ENCODE peak calls at places on chromosomes 16 and 17, in five cellular contexts. X is esophagus squamous epithelium, E is A549, P is tibial nerve, F is uterus. M is an unnamed sample.

GRCh38 chr17:82034371-82035011 is 3.0 kb downstream of the DCXR start:
- DNase-seq in E (no peak), F (no peak), X (no peak), P (no peak), M (no peak)

GRCh38 chr17:64739316-64740058 is 77.4 kb upstream of the SMURF2 start:
- DNase-seq in P (no peak), X (no peak), E (no peak), F (no peak), M (no peak)

GRCh38 chr17:1298616-1299015 is 19.2 kb downstream of the TRARG1 start:
- DNase-seq in F (no peak), P (no peak), E (no peak), X (no peak), M (no peak)

GRCh38 chr17:59829217-59830006 is 63.3 kb downstream of the TUBD1 start:
- DNase-seq in P (no peak), F (no peak), E (peak), X (no peak), M (peak)

GRCh38 chr16:49504023-49504364 is 130.4 kb downstream of the C16orf78 start:
- DNase-seq in F (no peak), P (no peak), E (no peak), X (no peak), M (no peak)

GRCh38 chr17:48878920-48879898 is 13.4 kb upstream of the ATP5MC1 start:
- DNase-seq in E (peak), P (peak), X (no peak), F (peak), M (peak)

GRCh38 chr17:81164464-81165245 is 652 bp upstream of the PVALEF start:
- DNase-seq in P (no peak), F (no peak), X (no peak), E (no peak), M (no peak)

GRCh38 chr17:49357516-49357915 is 4.5 kb downstream of the ZNF652 start:
- DNase-seq in P (no peak), F (no peak), X (no peak), E (no peak), M (no peak)

GRCh38 chr16:3655791-3656490 is 1.4 kb downstream of the DNASE1 start:
- DNase-seq in E (no peak), P (no peak), F (no peak), X (no peak), M (no peak)

GRCh38 chr17:34146440-34147043 is 108.5 kb upstream of the CCL2 start:
- DNase-seq in F (no peak), E (peak), X (no peak), P (no peak), M (no peak)

GRCh38 chr17:69723741-69724140 is 309.2 kb downstream of the MAP2K6 start:
- DNase-seq in P (no peak), E (peak), F (no peak), X (no peak), M (no peak)

GRCh38 chr17:57651996-57652395 is 93.1 kb downstream of the CCDC182 start:
- DNase-seq in X (no peak), E (no peak), P (no peak), F (no peak), M (no peak)

GRCh38 chr16:48526058-48526957 is 83.7 kb downstream of the N4BP1 start:
- DNase-seq in P (no peak), F (no peak), E (peak), X (no peak), M (peak)

GRCh38 chr17:33858121-33858520 is 397.0 kb upstream of the CCL2 start:
- DNase-seq in P (no peak), F (no peak), X (no peak), E (no peak), M (no peak)

GRCh38 chr17:74922694-74923537 is at the start of gene USH1G:
- DNase-seq in E (no peak), P (no peak), F (peak), X (no peak), M (no peak)

GRCh38 chr16:70522216-70523000 is 946 bp downstream of the COG4 start:
- DNase-seq in E (no peak), X (no peak), F (no peak), P (no peak), M (peak)

GRCh38 chr17:17913695-17914332 is 58.4 kb downstream of the TOM1L2 start:
- DNase-seq in F (peak), P (peak), E (peak), X (no peak), M (no peak)

GRCh38 chr16:30585400-30586191 is at the start of gene ZNF785:
- DNase-seq in P (peak), X (peak), F (peak), E (peak), M (peak)

GRCh38 chr16:89557936-89558490 is 2.5 kb upstream of the RPL13 start:
- DNase-seq in F (no peak), X (no peak), E (no peak), P (no peak), M (no peak)

GRCh38 chr17:50423553-50424159 is 2.4 kb upstream of the ACSF2 start:
- DNase-seq in E (peak), P (no peak), X (no peak), F (peak), M (no peak)

GRCh38 chr17:27354491-27355081 is 60.7 kb downstream of the WSB1 start:
- DNase-seq in P (no peak), F (no peak), E (peak), X (no peak), M (no peak)

GRCh38 chr17:69466905-69467630 is 52.6 kb downstream of the MAP2K6 start:
- DNase-seq in E (peak), F (no peak), P (no peak), X (no peak), M (no peak)

GRCh38 chr16:6012716-6013115 is 915.1 kb upstream of the EEF2KMT start:
- DNase-seq in E (no peak), P (no peak), X (no peak), F (no peak), M (no peak)

GRCh38 chr17:74748279-74748528 is 224 bp upstream of the NHERF1 start:
- DNase-seq in E (no peak), F (no peak), P (no peak), X (no peak), M (no peak)

GRCh38 chr17:7803981-7804380 is 30.0 kb upstream of the KDM6B start:
- DNase-seq in F (no peak), X (no peak), P (no peak), E (no peak), M (no peak)

GRCh38 chr17:73956595-73957465 is 246.6 kb upstream of the RPL38 start:
- DNase-seq in F (no peak), P (peak), X (no peak), E (peak), M (no peak)

GRCh38 chr17:40451420-40451819 is 8.2 kb downstream of the IGFBP4 start:
- DNase-seq in X (no peak), F (peak), P (peak), E (no peak), M (no peak)

GRCh38 chr17:28392491-28392890 is 13.5 kb downstream of the SLC46A1 start:
- DNase-seq in E (no peak), F (no peak), P (no peak), X (no peak), M (no peak)

GRCh38 chr16:1155353-1156110 is 2.6 kb downstream of the CACNA1H start:
- DNase-seq in F (no peak), E (peak), X (no peak), P (no peak), M (no peak)

GRCh38 chr16:9053006-9053601 is 38.3 kb upstream of the HAPSTR1 start:
- DNase-seq in F (no peak), E (peak), P (no peak), X (no peak), M (no peak)

GRCh38 chr17:28916302-28916934 is 13.5 kb upstream of the DHRS13 start:
- DNase-seq in P (peak), X (no peak), F (peak), E (peak), M (no peak)

GRCh38 chr16:19175492-19176262 is 7.6 kb downstream of the SYT17 start:
- DNase-seq in P (no peak), F (no peak), E (no peak), X (no peak), M (no peak)

GRCh38 chr16:53504161-53504663 is 1.2 kb upstream of the AKTIP start:
- DNase-seq in F (peak), X (no peak), P (peak), E (peak), M (no peak)

DNA sequence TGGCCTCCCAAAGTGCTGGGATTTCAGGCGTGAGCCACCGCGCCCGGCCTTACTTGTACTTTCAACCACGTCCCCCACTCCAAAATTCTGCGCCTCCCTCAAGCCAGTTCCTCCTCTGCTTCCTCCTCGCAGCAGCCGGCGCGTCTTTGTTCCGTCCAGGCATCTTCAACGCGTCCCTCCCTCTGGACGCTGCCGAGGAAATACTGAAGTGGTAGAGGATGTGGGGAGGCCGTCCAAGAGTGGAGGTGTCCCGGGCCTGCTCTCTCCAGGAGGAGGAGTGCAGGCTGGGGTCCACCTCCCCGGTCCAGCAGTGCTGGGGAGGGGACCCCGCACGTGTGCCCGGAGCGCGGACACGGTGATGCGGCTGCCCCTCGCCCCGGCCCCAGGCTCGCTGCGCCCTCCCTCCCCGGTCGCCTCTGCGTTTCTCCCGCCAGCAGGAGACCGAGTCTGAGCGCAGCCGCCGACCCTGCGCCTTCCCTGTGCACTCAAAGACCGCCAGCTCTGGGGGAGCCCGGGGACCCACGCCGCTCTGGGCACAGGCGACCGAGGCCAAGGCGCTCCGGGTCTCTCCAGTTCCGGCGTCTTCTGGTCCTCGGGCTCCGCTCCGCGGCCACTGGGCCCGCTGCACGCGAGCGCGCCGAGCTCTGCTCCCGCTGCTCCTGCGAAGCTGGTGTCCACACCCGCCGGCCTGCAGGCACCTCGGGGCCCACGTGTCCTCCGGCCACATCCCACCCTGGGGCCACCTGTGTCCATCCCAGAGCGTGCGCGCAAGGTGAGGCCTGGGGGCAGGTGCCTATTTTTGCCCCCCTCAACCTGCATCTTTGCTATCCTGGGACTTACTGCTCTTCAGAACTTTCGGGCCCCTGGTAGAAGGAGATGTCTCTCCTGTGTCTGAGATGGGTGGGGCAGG is 31.7 kb downstream of the OSBPL7 start:
- DNase-seq in X (no peak), F (no peak), P (peak), E (peak), M (no peak)
- TF ChIP-seq CTCF in X (peak), F (peak), P (peak), E (peak), M (peak)

DNA sequence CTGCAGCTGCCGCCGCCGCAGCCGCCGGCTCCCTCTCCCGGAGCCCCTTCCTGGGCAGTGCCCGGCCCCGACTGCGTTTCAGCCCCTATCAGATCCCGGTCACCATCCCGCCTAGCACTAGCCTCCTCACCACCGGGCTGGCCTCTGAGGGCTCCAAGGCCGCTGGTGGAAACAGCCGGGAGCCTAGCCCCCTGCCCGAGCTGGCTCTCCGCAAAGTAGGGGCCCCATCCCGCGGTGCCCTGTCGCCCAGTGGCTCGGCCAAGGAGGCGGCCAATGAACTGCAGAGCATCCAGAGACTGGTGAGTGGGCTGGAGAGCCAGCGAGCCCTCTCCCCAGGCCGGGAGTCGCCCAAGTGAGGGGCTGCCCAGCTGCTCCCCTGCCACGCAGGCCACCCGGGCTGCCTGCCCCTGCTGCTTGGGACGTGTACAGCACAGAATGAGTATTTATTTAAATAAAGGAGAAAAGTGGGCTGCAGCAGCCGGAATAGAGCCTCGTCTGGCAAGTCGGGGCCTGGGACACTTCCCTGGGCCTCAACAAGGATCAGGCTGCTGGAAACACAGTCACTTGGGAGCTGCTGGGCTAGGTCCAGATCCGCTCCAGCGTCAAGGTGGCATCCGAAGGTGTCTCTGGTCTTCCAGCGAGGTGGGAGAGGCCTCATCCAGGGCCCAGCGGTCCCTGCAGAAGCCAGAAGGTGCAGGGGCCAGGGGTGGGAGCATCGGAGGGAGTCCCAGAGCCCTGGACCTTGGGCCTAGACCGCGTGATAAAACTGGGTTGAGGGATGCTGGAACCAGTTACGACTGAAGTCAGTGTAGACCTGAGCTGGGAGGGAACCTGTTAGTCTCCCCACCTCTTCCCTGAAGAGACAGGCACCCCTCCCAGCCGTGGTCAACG is 8.8 kb downstream of the TBX2 start:
- DNase-seq in F (no peak), X (no peak), E (no peak), P (no peak), M (no peak)
- H3K4me3 ChIP-seq in F (no peak), X (peak), E (peak), P (no peak), M (no peak)

GRCh38 chr16:86248325-86248905 is 261.9 kb upstream of the FOXF1 start:
- DNase-seq in F (no peak), E (no peak), P (no peak), X (no peak), M (no peak)
- TF ChIP-seq CTCF in F (no peak), E (no peak), P (no peak), X (no peak), M (no peak)

DNA sequence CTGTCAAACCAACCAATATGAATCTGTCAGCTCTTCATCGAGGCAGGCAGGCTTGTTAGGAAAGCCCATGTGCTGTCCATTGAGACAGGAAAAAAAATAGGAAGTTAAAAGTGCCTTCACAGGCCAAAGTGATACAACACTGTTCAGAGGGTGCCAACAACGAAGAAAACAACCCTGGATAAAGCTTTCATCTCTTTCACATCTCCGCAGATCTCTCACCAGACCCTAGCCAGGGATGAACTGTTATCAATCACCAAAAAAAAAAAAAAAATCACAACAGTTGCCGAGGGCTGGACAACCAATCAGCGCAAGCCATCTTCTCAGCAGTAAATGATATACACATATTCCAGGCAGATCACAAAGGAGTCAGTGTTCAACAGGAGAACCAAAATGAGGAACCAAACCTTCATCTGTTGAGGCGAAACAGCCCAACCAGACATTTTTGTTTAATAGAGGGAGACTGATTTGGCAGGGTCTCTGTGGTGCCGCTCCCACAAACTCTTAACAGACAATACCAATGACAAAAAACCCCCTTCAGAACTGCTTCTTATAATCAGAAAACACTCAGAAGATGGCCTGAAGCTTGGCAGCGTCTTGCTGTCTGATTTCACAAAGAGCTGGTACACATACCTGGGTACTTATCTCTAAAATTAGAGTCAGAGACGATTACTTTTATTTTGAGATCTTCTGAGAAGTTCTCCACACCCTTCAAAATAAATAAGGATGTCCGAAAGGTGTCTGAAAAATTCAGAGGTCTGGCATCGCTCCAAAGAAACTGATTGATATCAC is 1.9 kb downstream of the MAP3K14 start:
- DNase-seq in X (no peak), P (no peak), F (no peak), E (peak), M (no peak)
- H3K4me3 ChIP-seq in X (peak), P (peak), F (no peak), E (peak), M (peak)

GRCh38 chr16:65180986-65181710 is 59.3 kb upstream of the CDH11 start:
- DNase-seq in E (no peak), X (no peak), F (no peak), P (no peak), M (no peak)
- TF ChIP-seq CTCF in E (no peak), X (no peak), F (no peak), P (no peak), M (no peak)